ENCODE peak calls at places on chromosomes 4 and X, in six cellular contexts. F is RWPE1; C is pons; O is D341Med; T is NCI-H1436 treated with DMSO at 0.1 percent for 48 hours; Z is activated CD4-positive, alpha-beta T cell treated with anti-CD3 and anti-CD28 coated beads, Interleukin-2, amount 10 ng/mL, durations not matched to agents 24 days and 14 days. I is an unnamed sample.

GRCh38 chrX:29453333-29453732 is 762.0 kb upstream of the MAGEB2 start:
- DNase-seq in O (no peak), F (no peak), T (no peak), C (no peak), Z (no peak), I (no peak)

GRCh38 chrX:46036508-46036907 is 508.7 kb downstream of the ZNF674 start:
- DNase-seq in O (no peak), C (no peak), T (no peak), Z (no peak), F (no peak), I (no peak)

GRCh38 chr4:48985976-48986653 is at the start of gene CWH43:
- DNase-seq in C (no peak), F (no peak), T (no peak), Z (no peak), O (peak; percentile 33), I (no peak)

GRCh38 chr4:73776363-73776762 is 36.0 kb downstream of the CXCL8 start:
- DNase-seq in Z (no peak), C (peak; percentile 30), O (no peak), F (no peak), T (no peak), I (peak; percentile 54)

GRCh38 chr4:40507977-40508376 is 121.7 kb downstream of the RBM47 start:
- DNase-seq in Z (no peak), F (no peak), O (peak; percentile 44), T (no peak), C (no peak), I (no peak)

GRCh38 chrX:675279-675886 is 44.8 kb downstream of the SHOX start:
- DNase-seq in T (no peak), Z (no peak), O (no peak), F (no peak), C (no peak), I (no peak)

GRCh38 chr4:45147866-45148265 is 421.5 kb upstream of the GNPDA2 start:
- DNase-seq in C (no peak), Z (no peak), T (no peak), F (no peak), O (no peak), I (no peak)

GRCh38 chr4:151475338-151475737 is 66.4 kb downstream of the FHIP1A start:
- DNase-seq in C (no peak), T (no peak), O (no peak), Z (no peak), F (no peak), I (no peak)

GRCh38 chr4:125314676-125315570 is at the start of gene FAT4:
- DNase-seq in O (peak; percentile 89), T (no peak), C (peak; percentile 91), Z (peak; percentile 82), F (peak; percentile 89), I (peak; percentile 93)

GRCh38 chr4:4645743-4646142 is 103.9 kb upstream of the STX18 start:
- DNase-seq in T (no peak), F (no peak), Z (no peak), O (no peak), C (no peak), I (no peak)

GRCh38 chr4:124903995-124904722 is 191.6 kb upstream of the ANKRD50 start:
- DNase-seq in C (no peak), F (peak; percentile 36), Z (no peak), O (peak; percentile 17), T (no peak), I (peak; percentile 29)

GRCh38 chrX:47231167-47231566 is 1.6 kb upstream of the USP11 start:
- DNase-seq in O (no peak), Z (no peak), C (no peak), T (no peak), F (no peak), I (no peak)

GRCh38 chr4:148795156-148795864 is 353.1 kb upstream of the NR3C2 start:
- DNase-seq in Z (no peak), T (no peak), O (no peak), F (no peak), C (no peak), I (peak; percentile 11)

GRCh38 chr4:15043922-15044321 is 41.6 kb downstream of the CPEB2 start:
- DNase-seq in T (no peak), Z (no peak), O (no peak), C (peak; percentile 55), F (no peak), I (no peak)

GRCh38 chr4:147511005-147511660 is 30.2 kb downstream of the EDNRA start:
- DNase-seq in O (no peak), C (no peak), F (no peak), T (no peak), Z (no peak), I (no peak)

GRCh38 chr4:182307746-182308145 is 64.5 kb downstream of the TENM3 start:
- DNase-seq in T (no peak), O (no peak), Z (no peak), C (peak; percentile 4), F (peak; percentile 83), I (peak; percentile 93)

GRCh38 chr4:106875340-106875739 is 160.8 kb downstream of the DKK2 start:
- DNase-seq in Z (no peak), C (no peak), F (no peak), O (no peak), T (no peak), I (no peak)

GRCh38 chrX:14039344-14039743 is 9.7 kb upstream of the GEMIN8 start:
- DNase-seq in T (no peak), F (peak; percentile 20), C (peak; percentile 52), O (peak; percentile 42), Z (peak; percentile 84), I (peak; percentile 23)

GRCh38 chrX:65596270-65596669 is 61.7 kb upstream of the LAS1L start:
- DNase-seq in C (no peak), F (no peak), T (no peak), O (no peak), Z (peak; percentile 84), I (no peak)

GRCh38 chr4:47390438-47391125 is 72.9 kb downstream of the COMMD8 start:
- DNase-seq in O (no peak), T (no peak), C (no peak), Z (no peak), F (no peak), I (no peak)

GRCh38 chrX:24023972-24024664 is 2.9 kb downstream of the KLHL15 start:
- DNase-seq in T (no peak), Z (peak; percentile 61), O (no peak), F (no peak), C (peak; percentile 7), I (peak; percentile 13)

GRCh38 chrX:23784487-23785301 is 1.7 kb downstream of the SAT1 start:
- DNase-seq in O (no peak), C (no peak), F (peak; percentile 57), Z (peak; percentile 60), T (no peak), I (no peak)

GRCh38 chr4:139515531-139515958 is 40.5 kb downstream of the SETD7 start:
- DNase-seq in Z (no peak), O (no peak), C (no peak), F (no peak), T (no peak), I (no peak)

GRCh38 chrX:30153881-30154260 is 61.5 kb upstream of the MAGEB2 start:
- DNase-seq in C (no peak), O (no peak), T (no peak), Z (no peak), F (no peak), I (no peak)

GRCh38 chr4:139453041-139453370 is 915 bp upstream of the RAB33B start:
- DNase-seq in C (no peak), Z (peak; percentile 90), O (no peak), F (peak; percentile 68), T (peak; percentile 45), I (peak; percentile 79)

GRCh38 chr4:142265536-142265935 is 580.6 kb downstream of the INPP4B start:
- DNase-seq in F (peak; percentile 34), O (no peak), Z (peak; percentile 58), T (no peak), C (no peak), I (no peak)

GRCh38 chrX:153401133-153401764 is at the start of gene PNMA6E:
- DNase-seq in Z (no peak), F (no peak), T (no peak), O (no peak), C (no peak), I (no peak)

GRCh38 chrX:107628662-107629532 is 587 bp downstream of the PRPS1 start:
- DNase-seq in Z (peak; percentile 88), F (peak; percentile 45), C (peak; percentile 35), O (peak; percentile 45), T (peak; percentile 13), I (peak; percentile 47)

GRCh38 chr4:19300213-19300612 is 951.5 kb upstream of the SLIT2 start:
- DNase-seq in O (no peak), T (no peak), Z (no peak), C (no peak), F (no peak), I (no peak)

GRCh38 chrX:134004038-134004437 is 18.6 kb upstream of the GPC3 start:
- DNase-seq in Z (no peak), O (no peak), C (no peak), T (no peak), F (peak; percentile 29), I (no peak)

GRCh38 chrX:150848914-150849365 is 49.5 kb downstream of the CD99L2 start:
- DNase-seq in Z (no peak), F (no peak), T (peak; percentile 68), C (no peak), O (no peak), I (no peak)

GRCh38 chrX:37785569-37785968 is 5.7 kb downstream of the CYBB start:
- DNase-seq in F (peak; percentile 2), C (no peak), O (no peak), Z (no peak), T (no peak), I (no peak)

GRCh38 chr4:169612869-169613859 is 781 bp upstream of the NEK1 start:
- DNase-seq in O (peak; percentile 67), C (peak; percentile 96), Z (peak; percentile 91), F (peak; percentile 64), T (peak; percentile 31), I (peak; percentile 80)

GRCh38 chr4:170089743-170090666 is at the start of gene AADAT:
- DNase-seq in F (peak; percentile 80), T (no peak), O (peak; percentile 89), Z (peak; percentile 66), C (peak; percentile 68), I (peak; percentile 81)

GRCh38 chr4:145451895-145452294 is 29.8 kb upstream of the SMAD1 start:
- DNase-seq in C (no peak), F (no peak), O (no peak), T (no peak), Z (peak; percentile 24), I (no peak)

GRCh38 chr4:86896596-86896995 is 4.4 kb upstream of the C4orf36 start:
- DNase-seq in F (no peak), O (no peak), Z (no peak), T (no peak), C (no peak), I (no peak)